ENCODE peak calls at places on chromosomes 2 and 18, in six cellular contexts. One of them, this sample, is unnamed.

GRCh38 chr18:3584266-3584665 is 134.3 kb downstream of the TGIF1 start:
- DNase-seq in uterus: no peak
- DNase-seq in right cardiac atrium: no peak
- DNase-seq in left ventricle myocardium inferior: no peak
- DNase-seq in GM23248: no peak
- DNase-seq in pancreas: no peak
- DNase-seq in this sample: no peak

GRCh38 chr2:66576381-66577330 is 141.7 kb downstream of the MEIS1 start:
- DNase-seq in uterus: peak
- DNase-seq in right cardiac atrium: peak
- DNase-seq in left ventricle myocardium inferior: no peak
- DNase-seq in GM23248: peak
- DNase-seq in pancreas: peak
- DNase-seq in this sample: peak

GRCh38 chr2:239644016-239644415 is 243.2 kb upstream of the HDAC4 start:
- DNase-seq in uterus: no peak
- DNase-seq in right cardiac atrium: no peak
- DNase-seq in left ventricle myocardium inferior: no peak
- DNase-seq in GM23248: peak
- DNase-seq in pancreas: no peak
- DNase-seq in this sample: no peak

GRCh38 chr18:76450912-76451421 is 44.1 kb downstream of the ZNF516 start:
- DNase-seq in uterus: no peak
- DNase-seq in right cardiac atrium: peak
- DNase-seq in left ventricle myocardium inferior: peak
- DNase-seq in GM23248: peak
- DNase-seq in pancreas: peak
- DNase-seq in this sample: peak

GRCh38 chr18:6365385-6365784 is 49.3 kb downstream of the L3MBTL4 start:
- DNase-seq in uterus: no peak
- DNase-seq in right cardiac atrium: no peak
- DNase-seq in left ventricle myocardium inferior: no peak
- DNase-seq in GM23248: no peak
- DNase-seq in pancreas: no peak
- DNase-seq in this sample: no peak

GRCh38 chr2:24855703-24856102 is 62.5 kb downstream of the CENPO start:
- DNase-seq in uterus: peak
- DNase-seq in right cardiac atrium: peak
- DNase-seq in left ventricle myocardium inferior: peak
- DNase-seq in GM23248: peak
- DNase-seq in pancreas: no peak
- DNase-seq in this sample: peak

GRCh38 chr2:60391250-60392013 is 162.0 kb downstream of the BCL11A start:
- DNase-seq in uterus: no peak
- DNase-seq in right cardiac atrium: no peak
- DNase-seq in left ventricle myocardium inferior: no peak
- DNase-seq in GM23248: no peak
- DNase-seq in pancreas: no peak
- DNase-seq in this sample: no peak

GRCh38 chr2:113281920-113282746 is 3.4 kb upstream of the PAX8 start:
- DNase-seq in uterus: no peak
- DNase-seq in right cardiac atrium: no peak
- DNase-seq in left ventricle myocardium inferior: no peak
- DNase-seq in GM23248: no peak
- DNase-seq in pancreas: no peak
- DNase-seq in this sample: no peak

GRCh38 chr2:182605166-182605565 is 110.9 kb upstream of the DNAJC10 start:
- DNase-seq in uterus: no peak
- DNase-seq in right cardiac atrium: no peak
- DNase-seq in left ventricle myocardium inferior: no peak
- DNase-seq in GM23248: no peak
- DNase-seq in pancreas: no peak
- DNase-seq in this sample: no peak

GRCh38 chr2:27954261-27954673 is 63.7 kb downstream of the BABAM2 start:
- DNase-seq in uterus: no peak
- DNase-seq in right cardiac atrium: no peak
- DNase-seq in left ventricle myocardium inferior: no peak
- DNase-seq in GM23248: peak
- DNase-seq in pancreas: no peak
- DNase-seq in this sample: no peak

GRCh38 chr18:7079231-7079630 is 38.4 kb downstream of the LAMA1 start:
- DNase-seq in uterus: no peak
- DNase-seq in right cardiac atrium: no peak
- DNase-seq in left ventricle myocardium inferior: no peak
- DNase-seq in GM23248: no peak
- DNase-seq in pancreas: no peak
- DNase-seq in this sample: no peak

GRCh38 chr2:126725580-126725979 is 69.6 kb downstream of the GYPC start:
- DNase-seq in uterus: no peak
- DNase-seq in right cardiac atrium: no peak
- DNase-seq in left ventricle myocardium inferior: no peak
- DNase-seq in GM23248: no peak
- DNase-seq in pancreas: no peak
- DNase-seq in this sample: no peak

GRCh38 chr18:449374-449773 is 51.1 kb downstream of the COLEC12 start:
- DNase-seq in uterus: peak
- DNase-seq in right cardiac atrium: peak
- DNase-seq in left ventricle myocardium inferior: no peak
- DNase-seq in GM23248: no peak
- DNase-seq in pancreas: peak
- DNase-seq in this sample: no peak

GRCh38 chr2:207835805-207836204 is 66.1 kb upstream of the FZD5 start:
- DNase-seq in uterus: no peak
- DNase-seq in right cardiac atrium: no peak
- DNase-seq in left ventricle myocardium inferior: no peak
- DNase-seq in GM23248: no peak
- DNase-seq in pancreas: no peak
- DNase-seq in this sample: no peak

GRCh38 chr18:50282521-50283335 is 1.4 kb upstream of the MBD1 start:
- DNase-seq in uterus: peak
- DNase-seq in right cardiac atrium: peak
- DNase-seq in left ventricle myocardium inferior: no peak
- DNase-seq in GM23248: no peak
- DNase-seq in pancreas: peak
- DNase-seq in this sample: no peak

GRCh38 chr2:217838409-217838831 is 164.4 kb downstream of the TNS1 start:
- DNase-seq in uterus: no peak
- DNase-seq in right cardiac atrium: peak
- DNase-seq in left ventricle myocardium inferior: peak
- DNase-seq in GM23248: no peak
- DNase-seq in pancreas: peak
- DNase-seq in this sample: no peak

GRCh38 chr2:160956243-160956802 is 203.9 kb upstream of the TANK start:
- DNase-seq in uterus: peak
- DNase-seq in right cardiac atrium: no peak
- DNase-seq in left ventricle myocardium inferior: peak
- DNase-seq in GM23248: peak
- DNase-seq in pancreas: no peak
- DNase-seq in this sample: peak

GRCh38 chr18:21740474-21740723 is 193 bp upstream of the MIB1 start:
- DNase-seq in uterus: peak
- DNase-seq in right cardiac atrium: no peak
- DNase-seq in left ventricle myocardium inferior: peak
- DNase-seq in GM23248: peak
- DNase-seq in pancreas: no peak
- DNase-seq in this sample: peak

GRCh38 chr2:25276569-25277465 is 64.9 kb downstream of the DNMT3A start:
- DNase-seq in uterus: peak
- DNase-seq in right cardiac atrium: peak
- DNase-seq in left ventricle myocardium inferior: peak
- DNase-seq in GM23248: no peak
- DNase-seq in pancreas: no peak
- DNase-seq in this sample: peak

GRCh38 chr2:203361922-203362321 is 33.7 kb downstream of the ABI2 start:
- DNase-seq in uterus: no peak
- DNase-seq in right cardiac atrium: no peak
- DNase-seq in left ventricle myocardium inferior: no peak
- DNase-seq in GM23248: peak
- DNase-seq in pancreas: no peak
- DNase-seq in this sample: no peak

GRCh38 chr18:13026583-13027270 is 35.6 kb downstream of the CEP192 start:
- DNase-seq in uterus: no peak
- DNase-seq in right cardiac atrium: no peak
- DNase-seq in left ventricle myocardium inferior: no peak
- DNase-seq in GM23248: peak
- DNase-seq in pancreas: no peak
- DNase-seq in this sample: no peak

GRCh38 chr2:99811544-99811943 is 321.7 kb upstream of the REV1 start:
- DNase-seq in uterus: no peak
- DNase-seq in right cardiac atrium: no peak
- DNase-seq in left ventricle myocardium inferior: no peak
- DNase-seq in GM23248: peak
- DNase-seq in pancreas: no peak
- DNase-seq in this sample: no peak

GRCh38 chr2:42519624-42520023 is 25.8 kb upstream of the KCNG3 start:
- DNase-seq in uterus: no peak
- DNase-seq in right cardiac atrium: no peak
- DNase-seq in left ventricle myocardium inferior: no peak
- DNase-seq in GM23248: no peak
- DNase-seq in pancreas: no peak
- DNase-seq in this sample: no peak

GRCh38 chr2:137927846-137928245 is 36.4 kb upstream of the HNMT start:
- DNase-seq in uterus: no peak
- DNase-seq in right cardiac atrium: no peak
- DNase-seq in left ventricle myocardium inferior: no peak
- DNase-seq in GM23248: no peak
- DNase-seq in pancreas: no peak
- DNase-seq in this sample: no peak

GRCh38 chr2:223477318-223477717 is 124.8 kb downstream of the SCG2 start:
- DNase-seq in uterus: no peak
- DNase-seq in right cardiac atrium: no peak
- DNase-seq in left ventricle myocardium inferior: no peak
- DNase-seq in GM23248: peak
- DNase-seq in pancreas: no peak
- DNase-seq in this sample: no peak

GRCh38 chr2:109242654-109243331 is 113.8 kb downstream of the SH3RF3 start:
- DNase-seq in uterus: peak
- DNase-seq in right cardiac atrium: peak
- DNase-seq in left ventricle myocardium inferior: peak
- DNase-seq in GM23248: peak
- DNase-seq in pancreas: no peak
- DNase-seq in this sample: no peak
- H3K27ac ChIP-seq in uterus: peak
- H3K27ac ChIP-seq in right cardiac atrium: peak
- H3K27ac ChIP-seq in left ventricle myocardium inferior: peak
- H3K27ac ChIP-seq in GM23248: peak
- H3K27ac ChIP-seq in pancreas: peak
- H3K27ac ChIP-seq in this sample: peak

GRCh38 chr2:48724278-48724677 is 31.2 kb downstream of the LHCGR start:
- DNase-seq in uterus: no peak
- DNase-seq in right cardiac atrium: no peak
- DNase-seq in left ventricle myocardium inferior: no peak
- DNase-seq in GM23248: peak
- DNase-seq in pancreas: no peak
- DNase-seq in this sample: no peak
- H3K27ac ChIP-seq in uterus: no peak
- H3K27ac ChIP-seq in right cardiac atrium: no peak
- H3K27ac ChIP-seq in left ventricle myocardium inferior: no peak
- H3K27ac ChIP-seq in GM23248: no peak
- H3K27ac ChIP-seq in pancreas: no peak
- H3K27ac ChIP-seq in this sample: no peak

GRCh38 chr2:238031749-238032148 is 29.1 kb upstream of the SCLY start:
- DNase-seq in uterus: no peak
- DNase-seq in right cardiac atrium: no peak
- DNase-seq in left ventricle myocardium inferior: no peak
- DNase-seq in GM23248: no peak
- DNase-seq in pancreas: no peak
- DNase-seq in this sample: no peak

GRCh38 chr2:238027591-238028415 is 33.0 kb upstream of the SCLY start:
- DNase-seq in uterus: no peak
- DNase-seq in right cardiac atrium: no peak
- DNase-seq in left ventricle myocardium inferior: no peak
- DNase-seq in GM23248: no peak
- DNase-seq in pancreas: no peak
- DNase-seq in this sample: no peak

GRCh38 chr2:238032755-238033337 is 28.0 kb upstream of the SCLY start:
- DNase-seq in uterus: no peak
- DNase-seq in right cardiac atrium: no peak
- DNase-seq in left ventricle myocardium inferior: no peak
- DNase-seq in GM23248: no peak
- DNase-seq in pancreas: no peak
- DNase-seq in this sample: no peak

GRCh38 chr2:238029853-238030252 is 30.9 kb upstream of the SCLY start:
- DNase-seq in uterus: no peak
- DNase-seq in right cardiac atrium: no peak
- DNase-seq in left ventricle myocardium inferior: no peak
- DNase-seq in GM23248: no peak
- DNase-seq in pancreas: no peak
- DNase-seq in this sample: no peak

GRCh38 chr2:238030422-238031155 is 30.2 kb upstream of the SCLY start:
- DNase-seq in uterus: no peak
- DNase-seq in right cardiac atrium: no peak
- DNase-seq in left ventricle myocardium inferior: no peak
- DNase-seq in GM23248: no peak
- DNase-seq in pancreas: no peak
- DNase-seq in this sample: no peak
- H3K27ac ChIP-seq in uterus: no peak
- H3K27ac ChIP-seq in right cardiac atrium: no peak
- H3K27ac ChIP-seq in left ventricle myocardium inferior: no peak
- H3K27ac ChIP-seq in GM23248: no peak
- H3K27ac ChIP-seq in pancreas: no peak
- H3K27ac ChIP-seq in this sample: no peak

GRCh38 chr18:55084546-55084945 is 125.3 kb upstream of the CCDC68 start:
- DNase-seq in uterus: no peak
- DNase-seq in right cardiac atrium: no peak
- DNase-seq in left ventricle myocardium inferior: no peak
- DNase-seq in GM23248: no peak
- DNase-seq in pancreas: no peak
- DNase-seq in this sample: no peak
- H3K27ac ChIP-seq in uterus: no peak
- H3K27ac ChIP-seq in right cardiac atrium: no peak
- H3K27ac ChIP-seq in left ventricle myocardium inferior: no peak
- H3K27ac ChIP-seq in GM23248: no peak
- H3K27ac ChIP-seq in pancreas: no peak
- H3K27ac ChIP-seq in this sample: no peak

GRCh38 chr2:175169191-175169590 is 1.2 kb upstream of the ATF2 start:
- DNase-seq in uterus: no peak
- DNase-seq in right cardiac atrium: no peak
- DNase-seq in left ventricle myocardium inferior: no peak
- DNase-seq in GM23248: peak
- DNase-seq in pancreas: no peak
- DNase-seq in this sample: no peak
- H3K27ac ChIP-seq in uterus: peak
- H3K27ac ChIP-seq in right cardiac atrium: no peak
- H3K27ac ChIP-seq in left ventricle myocardium inferior: no peak
- H3K27ac ChIP-seq in GM23248: peak
- H3K27ac ChIP-seq in pancreas: peak
- H3K27ac ChIP-seq in this sample: no peak

This sample was measured in aorta.